ENCODE peak calls at places on chromosomes 3 and 15, in six cellular contexts. C is transverse colon, M is Panc1, O is esophagus muscularis mucosa, Z is HepG2, I is GM23338. L is an unnamed sample.

GRCh38 chr15:33310481-33311311 is at the start of gene RYR3:
- DNase-seq in I (peak), C (no peak), M (no peak), Z (no peak), O (peak), L (no peak)

GRCh38 chr3:58793052-58793451 is 126.5 kb upstream of the FAM3D start:
- DNase-seq in O (no peak), I (no peak), C (no peak), Z (no peak), M (no peak), L (no peak)

GRCh38 chr3:102140116-102140515 is 290.8 kb downstream of the NFKBIZ start:
- DNase-seq in I (no peak), C (no peak), O (no peak), Z (no peak), M (no peak), L (no peak)

GRCh38 chr3:139718415-139718814 is 40.6 kb upstream of the NMNAT3 start:
- DNase-seq in I (peak), C (peak), Z (peak), M (no peak), O (no peak), L (no peak)

GRCh38 chr3:16842710-16843270 is 42.0 kb upstream of the PLCL2 start:
- DNase-seq in I (peak), M (no peak), C (no peak), Z (no peak), O (no peak), L (no peak)

GRCh38 chr3:167662919-167663400 is 9.2 kb upstream of the WDR49 start:
- DNase-seq in Z (no peak), O (no peak), I (no peak), C (no peak), M (no peak), L (no peak)

GRCh38 chr15:40498418-40498817 is 27.6 kb downstream of the CHST14 start:
- DNase-seq in M (no peak), O (no peak), Z (no peak), C (no peak), I (no peak), L (no peak)

GRCh38 chr3:184325715-184326114 is 11.3 kb downstream of the EIF4G1 start:
- DNase-seq in I (no peak), Z (no peak), O (no peak), C (no peak), M (no peak), L (no peak)

GRCh38 chr3:32026583-32026982 is 45.0 kb downstream of the ZNF860 start:
- DNase-seq in O (no peak), I (no peak), Z (no peak), M (no peak), C (no peak), L (no peak)

GRCh38 chr3:78728406-78729145 is 1039.2 kb downstream of the ROBO1 start:
- DNase-seq in I (peak), C (peak), O (no peak), Z (no peak), M (no peak), L (no peak)

GRCh38 chr3:14902719-14903118 is 44.7 kb upstream of the NR2C2 start:
- DNase-seq in I (no peak), O (peak), M (no peak), C (peak), Z (no peak), L (no peak)

GRCh38 chr3:173708191-173708590 is 310.6 kb downstream of the NLGN1 start:
- DNase-seq in M (no peak), I (peak), C (no peak), Z (no peak), O (no peak), L (no peak)

GRCh38 chr15:48559270-48559669 is 86.2 kb downstream of the FBN1 start:
- DNase-seq in M (no peak), Z (no peak), I (peak), O (no peak), C (no peak), L (no peak)

GRCh38 chr3:69941439-69942176 is 57.9 kb upstream of the SAMMSON start:
- DNase-seq in Z (no peak), C (no peak), M (no peak), O (no peak), I (no peak), L (no peak)

GRCh38 chr15:70856177-70856883 is 2.4 kb upstream of the LARP6 start:
- DNase-seq in C (no peak), O (peak), I (no peak), Z (no peak), M (no peak), L (no peak)

GRCh38 chr3:126926684-126927404 is 56.1 kb upstream of the PLXNA1 start:
- DNase-seq in I (no peak), O (no peak), C (no peak), Z (no peak), M (peak), L (no peak)

GRCh38 chr15:25391971-25392733 is 46.7 kb downstream of the UBE3A start:
- DNase-seq in M (no peak), C (no peak), O (no peak), I (no peak), Z (no peak), L (no peak)
- TF ChIP-seq POLR2AphosphoS5 in M (no peak), C (no peak), O (no peak), I (no peak), Z (no peak), L (no peak)

GRCh38 chr15:90598053-90598577 is 68.4 kb downstream of the CRTC3 start:
- DNase-seq in O (no peak), I (peak), C (peak), M (no peak), Z (peak), L (peak)
- TF ChIP-seq POLR2AphosphoS5 in O (peak), I (no peak), C (no peak), M (no peak), Z (no peak), L (peak)

GRCh38 chr15:67915374-67916050 is 75.7 kb upstream of the RNU6-1 start:
- DNase-seq in I (peak), O (no peak), Z (peak), M (peak), C (peak), L (no peak)

GRCh38 chr15:67914028-67914427 is 74.2 kb upstream of the RNU6-1 start:
- DNase-seq in M (no peak), O (no peak), I (no peak), C (no peak), Z (no peak), L (no peak)

GRCh38 chr15:67916565-67916964 is 76.7 kb upstream of the RNU6-1 start:
- DNase-seq in Z (no peak), O (no peak), C (no peak), M (no peak), I (no peak), L (no peak)

GRCh38 chr15:67916051-67916374 is 76.2 kb upstream of the RNU6-1 start:
- DNase-seq in O (no peak), M (no peak), C (no peak), I (no peak), Z (no peak), L (no peak)

DNA sequence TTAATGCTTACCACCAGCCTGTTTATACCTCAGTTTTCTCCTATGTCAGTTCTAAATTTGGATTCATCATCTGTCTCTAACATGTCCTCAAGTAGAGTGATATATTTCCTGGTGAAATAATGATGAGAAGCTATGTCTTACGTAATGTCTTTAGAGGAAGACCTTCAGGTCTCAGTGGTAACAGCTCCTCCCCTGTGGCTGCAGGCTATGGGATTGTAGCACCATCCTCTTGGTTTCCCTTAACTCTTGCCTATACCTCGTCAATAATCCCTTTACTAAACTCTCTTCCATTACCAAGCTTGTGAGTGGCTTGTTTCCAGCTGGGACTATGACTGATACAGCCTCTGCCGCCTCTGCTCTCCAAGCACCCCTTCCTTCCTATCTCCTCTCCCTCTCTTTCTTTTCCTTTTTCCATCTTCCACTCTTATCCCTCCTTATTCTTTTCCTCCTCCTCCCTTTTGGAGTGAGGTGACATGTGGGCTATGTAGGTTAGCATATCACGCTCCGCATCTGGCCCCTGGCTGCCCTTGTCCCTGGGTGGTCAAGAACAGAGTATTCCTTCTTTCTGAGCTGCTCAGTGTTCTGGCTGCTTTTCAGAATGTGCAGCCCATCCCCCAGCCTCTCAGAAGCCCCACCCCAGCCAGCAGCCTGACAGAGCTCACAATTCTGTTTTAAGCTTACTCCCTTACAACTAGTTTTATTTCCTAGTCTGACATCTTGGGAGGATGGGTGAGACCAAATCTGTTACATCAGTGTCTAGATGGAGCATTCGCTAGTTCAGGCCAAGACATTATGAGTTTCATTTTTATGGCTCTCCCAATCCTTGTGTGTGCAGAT is 74.9 kb upstream of the RNU6-1 start:
- DNase-seq in C (peak), I (peak), M (peak), Z (peak), O (peak), L (no peak)
- TF ChIP-seq POLR2AphosphoS5 in C (no peak), I (no peak), M (no peak), Z (no peak), O (no peak), L (no peak)

GRCh38 chr3:185916042-185916833 is 21.6 kb downstream of the TRA2B start:
- DNase-seq in C (no peak), Z (no peak), O (no peak), M (no peak), I (no peak), L (no peak)
- TF ChIP-seq POLR2AphosphoS5 in C (no peak), Z (peak), O (no peak), M (no peak), I (no peak), L (peak)

DNA sequence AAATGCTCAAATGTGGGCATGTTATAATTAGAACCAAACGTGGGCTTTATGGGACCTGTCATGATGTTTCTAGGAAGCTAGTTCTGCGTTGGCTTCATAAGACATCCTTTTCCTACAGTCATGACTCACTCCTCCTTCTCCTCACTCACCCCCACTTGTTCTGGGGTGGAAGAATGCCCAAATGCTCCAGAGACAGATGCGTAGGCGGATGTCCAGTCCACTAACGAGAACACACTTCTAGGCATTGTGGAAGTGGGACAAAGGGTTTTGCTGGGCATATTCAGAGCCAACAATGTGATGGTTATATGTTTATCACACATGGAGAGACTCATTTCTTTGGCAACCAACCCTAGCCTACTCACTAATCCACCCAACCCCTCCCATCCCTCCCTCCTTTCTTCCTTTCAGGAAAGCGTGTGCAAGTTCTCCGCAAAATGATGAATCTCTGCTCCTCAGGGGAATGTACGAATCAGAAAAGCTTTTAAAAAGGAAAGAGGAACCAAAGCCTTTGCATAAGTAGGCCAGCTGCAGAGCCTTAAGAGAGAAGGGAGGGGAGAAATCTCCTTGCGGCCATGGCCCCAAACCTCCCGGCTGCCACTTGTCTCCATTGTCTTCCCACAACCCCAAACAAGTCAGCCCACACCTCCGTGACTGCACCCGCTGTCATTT is 123.0 kb upstream of the SPRED1 start:
- DNase-seq in O (peak), I (no peak), C (peak), M (no peak), Z (no peak), L (no peak)
- TF ChIP-seq POLR2AphosphoS5 in O (peak), I (no peak), C (peak), M (no peak), Z (no peak), L (no peak)

L was measured in GM12892.